ENCODE peak calls at places on chromosome 14, in seven cellular contexts. Y is adrenal gland, N is activated T-cell treated with anti-CD3 and anti-CD28 coated beads for 1 hour, P is esophagus squamous epithelium, A is T-helper 17 cell, F is amygdala, O is AG04450. M is an unnamed sample.

GRCh38 chr14:94180655-94181271 is 6.6 kb downstream of the PPP4R4 start:
- DNase-seq in Y (no peak), N (no peak), P (no peak), A (no peak), F (no peak), O (no peak), M (peak)

GRCh38 chr14:99649219-99649618 is 4.3 kb downstream of the HHIPL1 start:
- DNase-seq in Y (no peak), N (no peak), P (no peak), A (no peak), F (no peak), O (no peak), M (no peak)

GRCh38 chr14:68621400-68622365 is 171.2 kb downstream of the ZFP36L1 start:
- DNase-seq in Y (no peak), N (no peak), P (no peak), A (no peak), F (no peak), O (peak), M (no peak)

GRCh38 chr14:98227000-98227726 is 1044.8 kb downstream of the BCL11B start:
- DNase-seq in Y (no peak), N (no peak), P (no peak), A (no peak), F (no peak), O (no peak), M (no peak)

GRCh38 chr14:79419571-79420327 is 791.6 kb downstream of the DIO2 start:
- DNase-seq in Y (no peak), N (no peak), P (no peak), A (no peak), F (no peak), O (no peak), M (no peak)

GRCh38 chr14:69313176-69313575 is 53.2 kb downstream of the GALNT16 start:
- DNase-seq in Y (no peak), N (no peak), P (no peak), A (no peak), F (no peak), O (no peak), M (no peak)

GRCh38 chr14:50667491-50668007 is 557 bp downstream of the SAV1 start:
- DNase-seq in Y (no peak), N (peak), P (no peak), A (peak), F (peak), O (no peak), M (peak)

GRCh38 chr14:64510825-64511679 is 6.5 kb downstream of the ZBTB1 start:
- DNase-seq in Y (peak), N (peak), P (no peak), A (peak), F (peak), O (peak), M (peak)

GRCh38 chr14:90846511-90846910 is 30.3 kb upstream of the TTC7B start:
- DNase-seq in Y (no peak), N (no peak), P (no peak), A (no peak), F (no peak), O (no peak), M (no peak)

GRCh38 chr14:104980601-104981531 is 2.7 kb upstream of the AHNAK2 start:
- DNase-seq in Y (no peak), N (no peak), P (no peak), A (no peak), F (no peak), O (no peak), M (no peak)

M was measured in neuronal stem cell.